ENCODE peak calls at places on chromosomes 4 and X, in nine cellular contexts. One of them, this sample, is unnamed.

GRCh38 chr4:7295917-7296660 is 103.8 kb downstream of the SORCS2 start:
- DNase-seq in HCT116: peak; percentile 10
- DNase-seq in transverse colon: peak; percentile 24
- DNase-seq in spleen: no peak
- DNase-seq in esophagus muscularis mucosa: no peak
- DNase-seq in GM23338: peak; percentile 21
- DNase-seq in GM12878: no peak
- DNase-seq in suprapubic skin: no peak
- DNase-seq in upper lobe of left lung: no peak
- DNase-seq in this sample: no peak

GRCh38 chr4:150305995-150306394 is 227.8 kb downstream of the DCLK2 start:
- DNase-seq in GM23338: no peak
- DNase-seq in GM12878: no peak
- DNase-seq in spleen: no peak
- DNase-seq in esophagus muscularis mucosa: no peak
- DNase-seq in upper lobe of left lung: no peak
- DNase-seq in suprapubic skin: no peak
- DNase-seq in transverse colon: no peak
- DNase-seq in HCT116: no peak
- DNase-seq in this sample: no peak

GRCh38 chrX:18895157-18895952 is 88.6 kb downstream of the PHKA2 start:
- DNase-seq in esophagus muscularis mucosa: no peak
- DNase-seq in transverse colon: no peak
- DNase-seq in suprapubic skin: peak; percentile 39
- DNase-seq in GM12878: no peak
- DNase-seq in upper lobe of left lung: no peak
- DNase-seq in GM23338: no peak
- DNase-seq in spleen: peak; percentile 62
- DNase-seq in HCT116: no peak
- DNase-seq in this sample: no peak

GRCh38 chr4:16026155-16026761 is 57.6 kb downstream of the PROM1 start:
- DNase-seq in HCT116: peak; percentile 48
- DNase-seq in transverse colon: no peak
- DNase-seq in upper lobe of left lung: no peak
- DNase-seq in spleen: no peak
- DNase-seq in GM12878: peak; percentile 25
- DNase-seq in suprapubic skin: no peak
- DNase-seq in GM23338: peak; percentile 86
- DNase-seq in esophagus muscularis mucosa: no peak
- DNase-seq in this sample: no peak

GRCh38 chr4:159105063-159105414 is 2.2 kb downstream of the RAPGEF2 start:
- DNase-seq in spleen: no peak
- DNase-seq in GM12878: no peak
- DNase-seq in esophagus muscularis mucosa: no peak
- DNase-seq in suprapubic skin: no peak
- DNase-seq in HCT116: no peak
- DNase-seq in upper lobe of left lung: no peak
- DNase-seq in GM23338: no peak
- DNase-seq in transverse colon: no peak
- DNase-seq in this sample: no peak

GRCh38 chrX:136067946-136068345 is 79.4 kb upstream of the FHL1 start:
- DNase-seq in GM12878: no peak
- DNase-seq in transverse colon: no peak
- DNase-seq in esophagus muscularis mucosa: no peak
- DNase-seq in suprapubic skin: no peak
- DNase-seq in HCT116: no peak
- DNase-seq in upper lobe of left lung: no peak
- DNase-seq in GM23338: no peak
- DNase-seq in spleen: no peak
- DNase-seq in this sample: no peak

GRCh38 chr4:25022198-25022597 is 8.5 kb downstream of the LGI2 start:
- DNase-seq in esophagus muscularis mucosa: peak; percentile 53
- DNase-seq in HCT116: no peak
- DNase-seq in suprapubic skin: no peak
- DNase-seq in upper lobe of left lung: no peak
- DNase-seq in spleen: no peak
- DNase-seq in GM12878: no peak
- DNase-seq in GM23338: no peak
- DNase-seq in transverse colon: no peak
- DNase-seq in this sample: no peak

GRCh38 chrX:41600266-41600665 is 88.5 kb upstream of the GPR34 start:
- DNase-seq in esophagus muscularis mucosa: no peak
- DNase-seq in GM23338: peak; percentile 28
- DNase-seq in suprapubic skin: no peak
- DNase-seq in transverse colon: no peak
- DNase-seq in GM12878: no peak
- DNase-seq in HCT116: no peak
- DNase-seq in spleen: no peak
- DNase-seq in upper lobe of left lung: no peak
- DNase-seq in this sample: no peak

GRCh38 chr4:125316781-125317525 is 2.2 kb downstream of the FAT4 start:
- DNase-seq in GM23338: peak; percentile 67
- DNase-seq in HCT116: no peak
- DNase-seq in GM12878: no peak
- DNase-seq in upper lobe of left lung: no peak
- DNase-seq in suprapubic skin: peak; percentile 67
- DNase-seq in spleen: peak; percentile 72
- DNase-seq in transverse colon: peak; percentile 14
- DNase-seq in esophagus muscularis mucosa: no peak
- DNase-seq in this sample: peak; percentile 34

GRCh38 chrX:102659790-102660757 is 8.8 kb downstream of the GPRASP1 start:
- DNase-seq in suprapubic skin: peak; percentile 92
- DNase-seq in upper lobe of left lung: peak; percentile 86
- DNase-seq in esophagus muscularis mucosa: peak; percentile 93
- DNase-seq in GM23338: peak; percentile 75
- DNase-seq in spleen: peak; percentile 95
- DNase-seq in transverse colon: peak; percentile 88
- DNase-seq in GM12878: peak; percentile 28
- DNase-seq in HCT116: no peak
- DNase-seq in this sample: peak; percentile 84

GRCh38 chr4:118154643-118155042 is 120.4 kb downstream of the NDST3 start:
- DNase-seq in GM12878: no peak
- DNase-seq in suprapubic skin: no peak
- DNase-seq in upper lobe of left lung: no peak
- DNase-seq in GM23338: no peak
- DNase-seq in transverse colon: no peak
- DNase-seq in spleen: no peak
- DNase-seq in esophagus muscularis mucosa: no peak
- DNase-seq in HCT116: no peak
- DNase-seq in this sample: no peak

GRCh38 chrX:40205471-40205870 is 107.7 kb upstream of the BCOR start:
- DNase-seq in GM12878: no peak
- DNase-seq in spleen: no peak
- DNase-seq in GM23338: no peak
- DNase-seq in suprapubic skin: no peak
- DNase-seq in transverse colon: no peak
- DNase-seq in upper lobe of left lung: no peak
- DNase-seq in esophagus muscularis mucosa: no peak
- DNase-seq in HCT116: no peak
- DNase-seq in this sample: no peak

GRCh38 chrX:129980043-129980442 is 2.4 kb upstream of the BCORL1 start:
- DNase-seq in upper lobe of left lung: peak; percentile 52
- DNase-seq in transverse colon: peak; percentile 51
- DNase-seq in suprapubic skin: peak; percentile 67
- DNase-seq in HCT116: no peak
- DNase-seq in GM23338: no peak
- DNase-seq in esophagus muscularis mucosa: no peak
- DNase-seq in spleen: peak; percentile 87
- DNase-seq in GM12878: no peak
- DNase-seq in this sample: peak; percentile 37

GRCh38 chrX:149865390-149865789 is 15.6 kb upstream of the MAGEA8 start:
- DNase-seq in HCT116: no peak
- DNase-seq in suprapubic skin: no peak
- DNase-seq in spleen: no peak
- DNase-seq in GM23338: no peak
- DNase-seq in transverse colon: no peak
- DNase-seq in esophagus muscularis mucosa: no peak
- DNase-seq in upper lobe of left lung: no peak
- DNase-seq in GM12878: no peak
- DNase-seq in this sample: no peak

GRCh38 chr4:40685300-40685699 is 55.6 kb upstream of the RBM47 start:
- DNase-seq in GM12878: no peak
- DNase-seq in GM23338: no peak
- DNase-seq in upper lobe of left lung: no peak
- DNase-seq in suprapubic skin: no peak
- DNase-seq in transverse colon: no peak
- DNase-seq in esophagus muscularis mucosa: no peak
- DNase-seq in HCT116: no peak
- DNase-seq in spleen: no peak
- DNase-seq in this sample: no peak

GRCh38 chrX:100743009-100743615 is 11.2 kb upstream of the SYTL4 start:
- DNase-seq in suprapubic skin: no peak
- DNase-seq in GM12878: no peak
- DNase-seq in spleen: no peak
- DNase-seq in upper lobe of left lung: no peak
- DNase-seq in transverse colon: no peak
- DNase-seq in esophagus muscularis mucosa: no peak
- DNase-seq in GM23338: no peak
- DNase-seq in HCT116: no peak
- DNase-seq in this sample: no peak

GRCh38 chr4:113145519-113146291 is 96.3 kb downstream of the ANK2 start:
- DNase-seq in esophagus muscularis mucosa: no peak
- DNase-seq in HCT116: no peak
- DNase-seq in GM23338: peak; percentile 77
- DNase-seq in transverse colon: no peak
- DNase-seq in suprapubic skin: no peak
- DNase-seq in GM12878: no peak
- DNase-seq in upper lobe of left lung: no peak
- DNase-seq in spleen: no peak
- DNase-seq in this sample: no peak

GRCh38 chrX:9252182-9252581 is 212.7 kb upstream of the TBL1X start:
- DNase-seq in esophagus muscularis mucosa: no peak
- DNase-seq in transverse colon: no peak
- DNase-seq in HCT116: no peak
- DNase-seq in suprapubic skin: no peak
- DNase-seq in upper lobe of left lung: no peak
- DNase-seq in GM12878: no peak
- DNase-seq in spleen: no peak
- DNase-seq in GM23338: peak; percentile 34
- DNase-seq in this sample: no peak

GRCh38 chrX:13535371-13535770 is 34.0 kb upstream of the EGFL6 start:
- DNase-seq in transverse colon: no peak
- DNase-seq in upper lobe of left lung: no peak
- DNase-seq in spleen: no peak
- DNase-seq in suprapubic skin: no peak
- DNase-seq in GM12878: no peak
- DNase-seq in esophagus muscularis mucosa: no peak
- DNase-seq in GM23338: no peak
- DNase-seq in HCT116: no peak
- DNase-seq in this sample: no peak

GRCh38 chr4:123706961-123707360 is 310.4 kb downstream of the SPRY1 start:
- DNase-seq in spleen: no peak
- DNase-seq in HCT116: no peak
- DNase-seq in GM23338: no peak
- DNase-seq in transverse colon: no peak
- DNase-seq in esophagus muscularis mucosa: no peak
- DNase-seq in GM12878: no peak
- DNase-seq in suprapubic skin: no peak
- DNase-seq in upper lobe of left lung: no peak
- DNase-seq in this sample: no peak

GRCh38 chrX:103398321-103398937 is 22.1 kb downstream of the BEX3 start:
- DNase-seq in GM23338: no peak
- DNase-seq in HCT116: peak; percentile 37
- DNase-seq in suprapubic skin: no peak
- DNase-seq in GM12878: no peak
- DNase-seq in transverse colon: no peak
- DNase-seq in esophagus muscularis mucosa: no peak
- DNase-seq in spleen: no peak
- DNase-seq in upper lobe of left lung: no peak
- DNase-seq in this sample: no peak

GRCh38 chr4:152244659-152245058 is 291.2 kb downstream of the FBXW7 start:
- DNase-seq in spleen: no peak
- DNase-seq in esophagus muscularis mucosa: no peak
- DNase-seq in upper lobe of left lung: no peak
- DNase-seq in HCT116: no peak
- DNase-seq in transverse colon: no peak
- DNase-seq in GM12878: no peak
- DNase-seq in suprapubic skin: no peak
- DNase-seq in GM23338: no peak
- DNase-seq in this sample: no peak
- H3K4me3 ChIP-seq in spleen: no peak overlapping the region
- H3K4me3 ChIP-seq in esophagus muscularis mucosa: no peak overlapping the region
- H3K4me3 ChIP-seq in upper lobe of left lung: no peak overlapping the region
- H3K4me3 ChIP-seq in HCT116: no peak overlapping the region
- H3K4me3 ChIP-seq in transverse colon: no peak overlapping the region
- H3K4me3 ChIP-seq in GM12878: no peak overlapping the region
- H3K4me3 ChIP-seq in suprapubic skin: no peak overlapping the region
- H3K4me3 ChIP-seq in GM23338: no peak overlapping the region
- H3K4me3 ChIP-seq in this sample: no peak overlapping the region

GRCh38 chr4:56681158-56681848 is at the start of gene HOPX:
- DNase-seq in spleen: no peak
- DNase-seq in esophagus muscularis mucosa: no peak
- DNase-seq in suprapubic skin: no peak
- DNase-seq in transverse colon: peak; percentile 21
- DNase-seq in GM12878: peak; percentile 13
- DNase-seq in GM23338: no peak
- DNase-seq in upper lobe of left lung: peak; percentile 86
- DNase-seq in HCT116: no peak
- DNase-seq in this sample: peak; percentile 90
- TF ChIP-seq POLR2AphosphoS5 in spleen: no peak
- TF ChIP-seq POLR2AphosphoS5 in esophagus muscularis mucosa: no peak
- TF ChIP-seq POLR2AphosphoS5 in suprapubic skin: peak; percentile 38
- TF ChIP-seq POLR2AphosphoS5 in transverse colon: no peak
- TF ChIP-seq POLR2AphosphoS5 in GM12878: no peak
- TF ChIP-seq POLR2AphosphoS5 in GM23338: no peak
- TF ChIP-seq POLR2AphosphoS5 in upper lobe of left lung: peak; percentile 95
- TF ChIP-seq POLR2AphosphoS5 in HCT116: no peak
- TF ChIP-seq POLR2AphosphoS5 in this sample: no peak

DNA sequence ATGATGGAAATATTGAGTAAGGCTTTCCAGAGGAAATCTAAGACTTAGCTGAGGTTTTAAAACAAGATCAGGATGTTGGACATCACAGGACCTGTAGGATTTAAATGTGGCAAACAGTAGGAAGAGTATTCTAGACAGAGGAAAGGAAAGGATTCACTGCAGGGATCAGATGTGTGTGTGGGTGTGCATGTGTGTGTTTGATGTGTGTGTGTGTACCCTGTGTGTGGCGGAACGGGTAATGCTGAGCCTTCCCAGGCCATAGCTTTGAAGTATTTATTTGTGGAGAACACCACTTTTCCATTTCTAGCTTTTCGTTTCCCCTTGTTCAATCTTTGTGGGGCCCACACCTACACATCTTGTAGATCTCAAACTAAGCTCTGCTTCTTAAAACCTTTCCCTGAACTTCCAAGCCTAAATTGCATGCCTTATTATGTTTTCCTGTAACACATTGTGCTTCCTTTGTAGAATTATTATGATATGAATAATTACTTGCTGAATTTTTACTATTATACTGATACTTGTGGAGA is 6.9 kb downstream of the GUCY1A1 start:
- DNase-seq in HCT116: no peak
- DNase-seq in spleen: no peak
- DNase-seq in GM23338: no peak
- DNase-seq in esophagus muscularis mucosa: no peak
- DNase-seq in upper lobe of left lung: no peak
- DNase-seq in suprapubic skin: no peak
- DNase-seq in transverse colon: no peak
- DNase-seq in GM12878: no peak
- DNase-seq in this sample: no peak
- H3K27me3 ChIP-seq in HCT116: no peaks in the 10 kb centered on the region
- H3K27me3 ChIP-seq in spleen: no peaks in the 10 kb centered on the region
- H3K27me3 ChIP-seq in GM23338: peaks cover 42% of the 10 kb centered on the region
- H3K27me3 ChIP-seq in esophagus muscularis mucosa: no peaks in the 10 kb centered on the region
- H3K27me3 ChIP-seq in upper lobe of left lung: no peaks in the 10 kb centered on the region
- H3K27me3 ChIP-seq in suprapubic skin: no peaks in the 10 kb centered on the region
- H3K27me3 ChIP-seq in transverse colon: peaks cover 10% of the 10 kb centered on the region
- H3K27me3 ChIP-seq in GM12878: peaks cover 3% of the 10 kb centered on the region
- H3K27me3 ChIP-seq in this sample: no peaks in the 10 kb centered on the region

GRCh38 chrX:53317365-53318069 is 36.1 kb upstream of the IQSEC2 start:
- DNase-seq in esophagus muscularis mucosa: no peak
- DNase-seq in GM12878: no peak
- DNase-seq in GM23338: peak; percentile 71
- DNase-seq in spleen: peak; percentile 90
- DNase-seq in suprapubic skin: peak; percentile 81
- DNase-seq in upper lobe of left lung: peak; percentile 70
- DNase-seq in HCT116: no peak
- DNase-seq in transverse colon: peak; percentile 72
- DNase-seq in this sample: peak; percentile 76
- H3K4me3 ChIP-seq in esophagus muscularis mucosa: no peak overlapping the region
- H3K4me3 ChIP-seq in GM12878: no peak overlapping the region
- H3K4me3 ChIP-seq in GM23338: peak overlapping the region; percentile 69
- H3K4me3 ChIP-seq in spleen: no peak overlapping the region
- H3K4me3 ChIP-seq in suprapubic skin: no peak overlapping the region
- H3K4me3 ChIP-seq in upper lobe of left lung: no peak overlapping the region
- H3K4me3 ChIP-seq in HCT116: no peak overlapping the region
- H3K4me3 ChIP-seq in transverse colon: no peak overlapping the region
- H3K4me3 ChIP-seq in this sample: no peak overlapping the region

This sample was measured in stomach.